ENCODE peak calls at places on chromosomes 16 and 17, in eight cellular contexts. K, H, Y, U, T, S, G and J are unnamed samples.

GRCh38 chr16:16183562-16183961 is 39.7 kb downstream of the ABCC6 start:
- DNase-seq in Y (no peak), G (peak; percentile 41), T (no peak), S (no peak), K (no peak), H (no peak), U (no peak), J (no peak)

GRCh38 chr16:87308826-87309225 is 8.4 kb downstream of the C16orf95 start:
- DNase-seq in K (no peak), H (no peak), S (no peak), T (no peak), Y (no peak), G (no peak), U (no peak), J (no peak)

GRCh38 chr16:77732241-77732946 is 10.1 kb downstream of the NUDT7 start:
- DNase-seq in H (no peak), K (no peak), T (no peak), G (no peak), Y (no peak), U (peak; percentile 2), S (no peak), J (no peak)

GRCh38 chr17:46818929-46819859 is 702 bp upstream of the WNT3 start:
- DNase-seq in S (no peak), T (no peak), U (no peak), H (no peak), G (peak; percentile 84), Y (no peak), K (no peak), J (no peak)

GRCh38 chr16:674968-675883 is at the start of gene RHBDL1:
- DNase-seq in T (peak; percentile 62), S (no peak), U (peak; percentile 50), H (no peak), G (peak; percentile 61), K (no peak), Y (no peak), J (no peak)

GRCh38 chr16:11190585-11191565 is 65.1 kb downstream of the SOCS1 start:
- DNase-seq in S (no peak), T (no peak), U (no peak), H (no peak), G (no peak), K (no peak), Y (no peak), J (no peak)

GRCh38 chr17:32523827-32524552 is 37.2 kb downstream of the CDK5R1 start:
- DNase-seq in U (no peak), Y (peak; percentile 24), K (no peak), T (no peak), S (no peak), G (no peak), H (no peak), J (no peak)

GRCh38 chr17:41464682-41465081 is 2.5 kb downstream of the KRT32 start:
- DNase-seq in T (peak; percentile 33), Y (no peak), K (peak; percentile 87), S (peak; percentile 59), U (peak; percentile 88), G (no peak), H (peak; percentile 79), J (peak; percentile 88)

GRCh38 chr17:60077672-60078519 is 825 bp downstream of the HEATR6 start:
- DNase-seq in U (peak; percentile 51), G (peak; percentile 10), K (no peak), Y (no peak), H (no peak), S (no peak), T (peak; percentile 57), J (no peak)

GRCh38 chr16:29815032-29815721 is 775 bp upstream of the PAGR1 start:
- DNase-seq in H (no peak), T (no peak), U (peak; percentile 23), G (peak; percentile 55), K (no peak), S (no peak), Y (no peak), J (no peak)

GRCh38 chr16:27317738-27318398 is 4.1 kb downstream of the IL4R start:
- DNase-seq in U (no peak), K (no peak), S (no peak), G (no peak), H (no peak), T (no peak), Y (peak; percentile 38), J (no peak)

GRCh38 chr17:3505008-3505407 is 29.2 kb downstream of the ASPA start:
- DNase-seq in U (no peak), G (no peak), H (no peak), Y (no peak), K (no peak), S (no peak), T (no peak), J (no peak)
- H3K4me1 ChIP-seq in U (no peaks in the 10 kb centered on the region), G (peaks cover 2% of the 10 kb centered on the region), H (no peaks in the 10 kb centered on the region), Y (no peaks in the 10 kb centered on the region), K (no peaks in the 10 kb centered on the region), S (no peaks in the 10 kb centered on the region), T (no peaks in the 10 kb centered on the region), J (no peaks in the 10 kb centered on the region)

GRCh38 chr16:9820481-9821246 is 361.6 kb downstream of the GRIN2A start:
- DNase-seq in T (no peak), H (no peak), U (no peak), S (no peak), G (peak; percentile 90), Y (no peak), K (no peak), J (no peak)
- H3K4me3 ChIP-seq in T (no peak overlapping the region), H (no peak overlapping the region), U (no peak overlapping the region), S (no peak overlapping the region), G (peak overlapping the region; percentile 32), Y (no peak overlapping the region), K (no peak overlapping the region), J (no peak overlapping the region)

DNA sequence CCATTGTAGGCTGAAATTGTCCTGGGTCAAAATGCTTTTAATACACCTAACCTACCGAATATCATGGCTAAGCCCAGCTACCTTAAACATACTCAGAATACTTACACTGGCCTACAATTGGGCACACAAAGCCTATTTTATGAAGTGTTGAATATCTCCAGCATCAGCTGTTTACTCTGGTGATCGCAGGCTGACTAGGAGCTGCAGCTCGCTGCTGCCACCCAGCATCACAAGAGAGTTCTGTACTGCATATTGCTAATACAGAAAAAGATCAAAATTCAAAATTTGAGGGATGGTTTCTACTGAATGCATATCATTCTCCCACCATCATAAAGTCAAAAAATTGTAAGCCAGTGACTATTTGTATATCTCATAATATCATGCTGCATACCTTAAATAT is 55.3 kb downstream of the ULK2 start:
- DNase-seq in S (no peak), T (no peak), G (no peak), K (no peak), U (peak; percentile 7), H (no peak), Y (no peak), J (no peak)
- TF ChIP-seq CTCF in S (no peak), T (peak; percentile 17), G (peak; percentile 43), K (peak; percentile 29), U (peak; percentile 16), H (peak; percentile 46), Y (no peak), J (no peak)

GRCh38 chr17:17079336-17079735 is 37.1 kb downstream of the MPRIP start:
- DNase-seq in K (no peak), T (no peak), Y (no peak), G (peak; percentile 59), U (no peak), H (no peak), S (no peak), J (no peak)

GRCh38 chr17:17080781-17081180 is 38.5 kb downstream of the MPRIP start:
- DNase-seq in T (no peak), Y (no peak), K (no peak), G (no peak), U (no peak), H (no peak), S (no peak), J (no peak)

GRCh38 chr17:17080181-17080631 is 37.9 kb downstream of the MPRIP start:
- DNase-seq in H (no peak), U (no peak), T (no peak), G (no peak), K (no peak), S (no peak), Y (no peak), J (no peak)

GRCh38 chr17:17078832-17079231 is 36.6 kb downstream of the MPRIP start:
- DNase-seq in Y (no peak), T (no peak), H (no peak), G (no peak), U (no peak), K (no peak), S (no peak), J (no peak)

GRCh38 chr17:17079761-17080160 is 37.5 kb downstream of the MPRIP start:
- DNase-seq in T (no peak), U (no peak), K (no peak), S (no peak), Y (no peak), H (no peak), G (no peak), J (peak; percentile 75)
- H3K4me1 ChIP-seq in T (peaks cover 66% of the 10 kb centered on the region), U (peaks cover 35% of the 10 kb centered on the region), K (peaks cover 3% of the 10 kb centered on the region), S (peaks cover 79% of the 10 kb centered on the region), Y (peaks cover 60% of the 10 kb centered on the region), H (peaks cover 71% of the 10 kb centered on the region), G (peaks cover 18% of the 10 kb centered on the region), J (peaks cover 29% of the 10 kb centered on the region)